ENCODE peak calls at places on chromosomes 4 and X, in five cellular contexts. T is Caco-2, N is AG04449, I is brain microvascular endothelial cell, C is IMR-90. S is an unnamed sample.

GRCh38 chr4:163610642-163611041 is 116.2 kb downstream of the TMA16 start:
- DNase-seq in I (no peak), N (no peak), T (no peak), C (no peak), S (no peak)

GRCh38 chr4:19748911-19749473 is 502.7 kb upstream of the SLIT2 start:
- DNase-seq in I (no peak), N (no peak), T (no peak), C (peak), S (peak)

GRCh38 chrX:74343970-74344622 is 40.1 kb downstream of the ZCCHC13 start:
- DNase-seq in C (peak), N (peak), I (peak), T (peak), S (peak)

GRCh38 chr4:71020611-71021010 is 27.2 kb downstream of the DCK start:
- DNase-seq in C (peak), N (no peak), I (no peak), T (no peak), S (no peak)

GRCh38 chrX:18047440-18047940 is 173.2 kb downstream of the BEND2 start:
- DNase-seq in C (no peak), I (no peak), N (no peak), T (no peak), S (no peak)

GRCh38 chr4:43132010-43132582 is 239.6 kb downstream of the GRXCR1 start:
- DNase-seq in T (peak), I (peak), C (peak), N (peak), S (peak)

GRCh38 chrX:119606508-119607389 is 525 bp upstream of the NKRF start:
- DNase-seq in T (peak), C (peak), N (no peak), I (no peak), S (no peak)

GRCh38 chrX:48107717-48108116 is 22.7 kb upstream of the SPACA5B start:
- DNase-seq in I (no peak), N (no peak), C (no peak), T (no peak), S (no peak)

GRCh38 chrX:37380920-37381319 is 31.8 kb downstream of the PRRG1 start:
- DNase-seq in C (peak), I (peak), T (no peak), N (no peak), S (peak)

GRCh38 chrX:74321191-74321590 is 17.2 kb downstream of the ZCCHC13 start:
- DNase-seq in I (no peak), C (no peak), N (no peak), T (no peak), S (no peak)

GRCh38 chr4:159305129-159305528 is 202.2 kb downstream of the RAPGEF2 start:
- DNase-seq in I (no peak), C (no peak), T (no peak), N (no peak), S (no peak)

GRCh38 chr4:147334478-147334877 is 146.4 kb upstream of the EDNRA start:
- DNase-seq in T (no peak), I (no peak), N (no peak), C (peak), S (peak)

GRCh38 chrX:75781618-75782017 is 3.4 kb downstream of the MAGEE2 start:
- DNase-seq in I (no peak), T (no peak), N (no peak), C (no peak), S (no peak)

GRCh38 chrX:48794993-48795501 is 6.8 kb upstream of the HDAC6 start:
- DNase-seq in I (peak), C (peak), N (peak), T (peak), S (peak)

GRCh38 chrX:110786486-110786885 is 9.1 kb downstream of the CHRDL1 start:
- DNase-seq in C (peak), T (no peak), I (no peak), N (no peak), S (peak)

GRCh38 chr4:15544196-15544730 is 74.6 kb downstream of the CC2D2A start:
- DNase-seq in T (no peak), N (no peak), I (no peak), C (no peak), S (no peak)

GRCh38 chr4:51998837-51999236 is 21.3 kb downstream of the LRRC66 start:
- DNase-seq in N (no peak), I (no peak), T (no peak), C (no peak), S (no peak)

GRCh38 chr4:52600275-52600674 is 58.8 kb downstream of the USP46 start:
- DNase-seq in T (no peak), I (no peak), C (no peak), N (no peak), S (no peak)

GRCh38 chr4:110091426-110091825 is 107.0 kb downstream of the ELOVL6 start:
- DNase-seq in I (peak), T (no peak), N (peak), C (peak), S (peak)

GRCh38 chrX:141220342-141221008 is 21.8 kb downstream of the SPANXC start:
- DNase-seq in N (peak), T (no peak), I (peak), C (peak), S (peak)

GRCh38 chr4:79078339-79078738 is 139.1 kb upstream of the PAQR3 start:
- DNase-seq in T (no peak), C (no peak), I (no peak), N (no peak), S (no peak)

GRCh38 chrX:102651242-102651967 is at the start of gene GPRASP1:
- DNase-seq in I (peak), T (no peak), N (no peak), C (peak), S (peak)

GRCh38 chr4:99824070-99824599 is 7.5 kb downstream of the DAPP1 start:
- DNase-seq in C (no peak), I (no peak), T (no peak), N (no peak), S (no peak)

GRCh38 chr4:8061145-8061544 is 97.5 kb downstream of the ABLIM2 start:
- DNase-seq in T (no peak), N (no peak), I (no peak), C (no peak), S (no peak)

GRCh38 chrX:70025464-70025863 is 24.3 kb downstream of the AWAT2 start:
- DNase-seq in T (no peak), C (peak), N (no peak), I (no peak), S (no peak)

GRCh38 chr4:85798011-85798770 is 323.2 kb downstream of the ARHGAP24 start:
- DNase-seq in C (no peak), I (no peak), N (no peak), T (no peak), S (no peak)

GRCh38 chrX:39414290-39414847 is 613.1 kb downstream of the MID1IP1 start:
- DNase-seq in I (no peak), N (no peak), T (no peak), C (no peak), S (no peak)

GRCh38 chr4:61511716-61512488 is 311.8 kb downstream of the ADGRL3 start:
- DNase-seq in I (no peak), T (no peak), N (no peak), C (peak), S (peak)

GRCh38 chr4:30950737-30951136 is 230.6 kb downstream of the PCDH7 start:
- DNase-seq in C (no peak), I (no peak), N (no peak), T (peak), S (no peak)

GRCh38 chr4:48352793-48353192 is 11.5 kb downstream of the SLAIN2 start:
- DNase-seq in I (no peak), C (no peak), N (no peak), T (no peak), S (no peak)

GRCh38 chr4:76199664-76200211 is 13.9 kb downstream of the SCARB2 start:
- DNase-seq in C (peak), N (no peak), T (no peak), I (peak), S (no peak)

GRCh38 chr4:76195326-76195725 is 18.3 kb downstream of the SCARB2 start:
- DNase-seq in N (no peak), I (no peak), C (no peak), T (no peak), S (no peak)

GRCh38 chr4:76198411-76199237 is 15.0 kb downstream of the SCARB2 start:
- DNase-seq in T (no peak), I (peak), N (no peak), C (peak), S (peak)

GRCh38 chr4:76197971-76198410 is 15.6 kb downstream of the SCARB2 start:
- DNase-seq in I (peak), N (no peak), C (peak), T (no peak), S (peak)

GRCh38 chr4:76197001-76197743 is 16.5 kb downstream of the SCARB2 start:
- DNase-seq in I (peak), T (no peak), N (no peak), C (peak), S (peak)
- H3K4me3 ChIP-seq in I (no peak), T (no peak), N (no peak), C (no peak), S (no peak)

GRCh38 chr4:6044805-6045204 is 26.6 kb upstream of the C4orf50 start:
- DNase-seq in I (no peak), N (no peak), C (no peak), T (no peak), S (no peak)
- TF ChIP-seq CTCF in I (no peak), N (no peak), C (no peak), T (no peak), S (no peak)

GRCh38 chr4:55635760-55636621 is at the start of gene NMU:
- DNase-seq in C (no peak), N (no peak), T (peak), I (no peak), S (peak)
- H3K4me3 ChIP-seq in C (no peak), N (peak), T (peak), I (peak), S (peak)

DNA sequence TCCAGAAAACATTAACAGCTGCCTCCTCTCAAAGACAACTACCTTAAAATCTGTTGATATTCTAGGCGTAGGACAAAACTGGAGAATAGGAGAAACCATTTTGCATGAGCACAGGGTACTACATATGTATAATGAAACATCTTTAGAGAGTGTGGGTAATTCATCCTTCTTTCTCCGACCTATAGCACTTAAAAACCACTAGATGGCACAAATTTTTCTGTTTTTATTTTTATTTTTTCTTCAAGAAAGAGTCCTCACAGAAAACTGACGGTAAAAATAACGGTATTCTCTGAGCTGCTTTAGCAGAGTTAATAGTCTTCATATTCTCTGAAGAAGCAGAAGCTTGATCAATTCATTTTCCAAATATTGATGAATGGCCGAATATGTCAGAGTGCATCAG is 14.6 kb downstream of the SMIM31 start:
- DNase-seq in T (no peak), N (no peak), I (no peak), C (peak), S (peak)
- TF ChIP-seq CTCF in T (peak), N (peak), I (peak), C (peak), S (peak)

DNA sequence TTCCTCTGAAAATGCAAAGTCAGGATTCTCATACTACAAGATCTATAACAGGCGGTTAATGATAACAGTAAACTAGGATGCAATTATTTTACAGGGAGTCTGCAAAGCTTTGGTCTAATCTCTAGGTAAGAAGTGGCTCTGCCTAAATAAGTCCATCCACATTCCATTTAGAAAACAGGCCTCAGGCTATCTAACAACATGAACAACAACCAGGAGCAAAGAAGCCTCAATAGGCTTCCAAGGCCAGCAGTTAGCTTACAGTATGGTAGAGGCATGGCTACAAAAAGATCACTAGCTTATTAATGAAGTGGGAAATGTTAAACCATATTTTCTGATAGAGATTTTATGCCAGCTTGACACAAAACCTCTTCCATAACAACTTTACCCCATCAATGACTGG is 6.4 kb downstream of the MAB21L2 start:
- DNase-seq in C (no peak), I (no peak), T (no peak), N (no peak), S (no peak)
- H3K4me3 ChIP-seq in C (no peak), I (no peak), T (no peak), N (no peak), S (no peak)

GRCh38 chrX:134761788-134762187 is 103.5 kb upstream of the PLAC1 start:
- DNase-seq in T (no peak), N (no peak), C (no peak), I (no peak), S (no peak)

GRCh38 chrX:134758652-134759051 is 100.4 kb upstream of the PLAC1 start:
- DNase-seq in N (no peak), T (no peak), C (no peak), I (no peak), S (no peak)

GRCh38 chrX:134760671-134761070 is 102.4 kb upstream of the PLAC1 start:
- DNase-seq in N (no peak), C (no peak), I (no peak), T (no peak), S (no peak)

GRCh38 chrX:134764202-134764785 is 106.0 kb upstream of the PLAC1 start:
- DNase-seq in C (no peak), I (no peak), T (peak), N (no peak), S (no peak)
- TF ChIP-seq CTCF in C (peak), I (peak), T (peak), N (peak), S (no peak)

GRCh38 chr4:3480528-3481112 is 17.5 kb downstream of the DOK7 start:
- DNase-seq in C (peak), T (peak), I (peak), N (peak), S (peak)
- H3K4me3 ChIP-seq in C (no peak), T (no peak), I (no peak), N (no peak), S (no peak)

DNA sequence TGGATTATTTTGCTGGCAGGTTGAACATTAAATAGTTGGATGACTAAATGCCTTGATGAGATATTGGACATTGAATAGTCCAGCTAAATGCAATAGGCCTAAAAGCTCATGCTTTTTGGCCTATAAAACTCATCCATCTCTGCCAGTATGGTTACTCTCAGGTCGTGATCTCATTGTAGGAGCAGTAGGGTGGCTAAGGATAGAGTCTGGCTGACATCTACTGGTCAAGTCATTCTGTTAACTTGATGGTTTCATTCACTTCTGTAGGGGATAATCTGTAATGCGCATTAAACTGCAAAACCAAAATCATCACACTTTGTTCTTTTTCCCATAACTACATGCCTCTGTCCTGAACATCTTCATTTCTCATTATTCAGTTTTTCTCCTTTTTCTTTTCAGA is 227.0 kb downstream of the DKK2 start:
- DNase-seq in N (no peak), T (peak), C (peak), I (peak), S (peak)
- TF ChIP-seq CTCF in N (peak), T (peak), C (peak), I (peak), S (peak)

DNA sequence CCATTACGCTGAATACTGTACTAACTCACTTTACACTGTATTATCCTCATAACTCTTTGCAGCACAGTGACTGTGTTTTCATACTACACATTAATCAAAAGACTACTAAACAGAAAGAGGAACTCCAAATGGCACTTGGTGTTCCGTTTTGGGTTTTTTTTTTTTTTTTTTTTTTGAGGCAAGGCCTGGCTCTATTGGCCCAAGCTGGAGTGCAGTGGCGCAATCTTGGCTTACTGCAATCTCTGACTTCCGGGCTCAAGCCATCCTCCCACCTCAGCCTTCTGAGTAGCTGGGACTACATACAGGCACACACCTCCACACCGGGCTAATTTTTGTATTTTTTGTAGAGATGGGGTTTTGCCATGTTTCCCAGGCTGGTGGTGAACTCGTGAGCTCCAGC is 10.7 kb downstream of the KLHL8 start:
- DNase-seq in N (no peak), C (no peak), T (no peak), I (no peak), S (no peak)
- H3K4me3 ChIP-seq in N (no peak), C (no peak), T (no peak), I (no peak), S (no peak)

S was measured in foreskin fibroblast.